ENCODE peak calls at places on chromosomes 12 and 14, in four cellular contexts. T is K562, S is SK-N-SH, P is H1. I is an unnamed sample.

GRCh38 chr12:57934804-57935203 is 6.6 kb upstream of the ATP23 start:
- DNase-seq in T (no peak), S (no peak), P (no peak), I (no peak)

GRCh38 chr14:89184952-89185351 is 232.1 kb downstream of the FOXN3 start:
- DNase-seq in T (no peak), S (no peak), P (no peak), I (no peak)

GRCh38 chr12:104578453-104578852 is 121.7 kb downstream of the CHST11 start:
- DNase-seq in T (peak; percentile 28), S (no peak), P (no peak), I (no peak)

GRCh38 chr14:80003138-80003537 is 208.2 kb downstream of the DIO2 start:
- DNase-seq in T (no peak), S (no peak), P (no peak), I (no peak)

GRCh38 chr12:72368719-72369505 is 96.7 kb downstream of the TRHDE start:
- DNase-seq in T (no peak), S (no peak), P (no peak), I (no peak)

GRCh38 chr14:86055512-86055911 is 525.6 kb downstream of the FLRT2 start:
- DNase-seq in T (no peak), S (no peak), P (no peak), I (no peak)

GRCh38 chr12:105418232-105418631 is 87.7 kb downstream of the C12orf75 start:
- DNase-seq in T (no peak), S (no peak), P (no peak), I (no peak)

GRCh38 chr12:67909091-67909531 is 80.1 kb upstream of the IFNG-AS1 start:
- DNase-seq in T (no peak), S (no peak), P (no peak), I (no peak)

GRCh38 chr12:115542656-115543055 is 734.8 kb downstream of the MED13L start:
- DNase-seq in T (no peak), S (no peak), P (no peak), I (no peak)

GRCh38 chr12:102326987-102327386 is 129.4 kb upstream of the PMCH start:
- DNase-seq in T (no peak), S (no peak), P (no peak), I (no peak)

GRCh38 chr12:52313461-52313860 is 7.7 kb downstream of the KRT83 start:
- DNase-seq in T (no peak), S (no peak), P (no peak), I (no peak)

GRCh38 chr12:30692470-30692869 is 3.2 kb downstream of the IPO8 start:
- DNase-seq in T (no peak), S (no peak), P (no peak), I (no peak)

GRCh38 chr12:131281016-131281415 is 327.3 kb downstream of the ADGRD1 start:
- DNase-seq in T (no peak), S (no peak), P (no peak), I (no peak)

GRCh38 chr12:56129210-56129691 is 1.2 kb downstream of the ESYT1 start:
- DNase-seq in T (peak; percentile 78), S (peak; percentile 78), P (no peak), I (peak; percentile 73)

GRCh38 chr14:52844262-52845060 is 53.1 kb upstream of the GNPNAT1 start:
- DNase-seq in T (no peak), S (no peak), P (no peak), I (no peak)

GRCh38 chr12:130992448-130992847 is 38.7 kb downstream of the ADGRD1 start:
- DNase-seq in T (no peak), S (no peak), P (no peak), I (no peak)

GRCh38 chr14:94129758-94130414 is 482 bp upstream of the IFI27L2 start:
- DNase-seq in T (peak; percentile 37), S (peak; percentile 59), P (no peak), I (no peak)

GRCh38 chr14:68619805-68620574 is 172.9 kb downstream of the ZFP36L1 start:
- DNase-seq in T (peak; percentile 66), S (no peak), P (no peak), I (no peak)

GRCh38 chr12:89707623-89707991 is 1.0 kb downstream of the ATP2B1 start:
- DNase-seq in T (peak; percentile 19), S (peak; percentile 60), P (no peak), I (peak; percentile 49)

GRCh38 chr14:88831285-88831684 is 6.8 kb downstream of the TTC8 start:
- DNase-seq in T (no peak), S (no peak), P (no peak), I (no peak)

GRCh38 chr12:75613981-75614380 is 102.6 kb upstream of the KRR1 start:
- DNase-seq in T (no peak), S (no peak), P (no peak), I (no peak)

GRCh38 chr12:19131020-19131431 is 1.5 kb downstream of the PLEKHA5 start:
- DNase-seq in T (no peak), S (peak; percentile 35), P (no peak), I (peak; percentile 29)

GRCh38 chr12:65699251-65699650 is 125.0 kb upstream of the HMGA2 start:
- DNase-seq in T (no peak), S (no peak), P (no peak), I (no peak)

GRCh38 chr14:58171090-58171489 is 19.1 kb upstream of the ARMH4 start:
- DNase-seq in T (peak; percentile 95), S (peak; percentile 70), P (peak; percentile 83), I (peak; percentile 92)

GRCh38 chr12:544142-544541 is 84.4 kb downstream of the B4GALNT3 start:
- DNase-seq in T (no peak), S (no peak), P (no peak), I (no peak)

GRCh38 chr12:32454075-32454474 is 54.7 kb downstream of the FGD4 start:
- DNase-seq in T (no peak), S (no peak), P (peak; percentile 27), I (no peak)

GRCh38 chr12:25458047-25458552 is 95.0 kb downstream of the LMNTD1 start:
- DNase-seq in T (no peak), S (peak; percentile 56), P (no peak), I (no peak)

DNA sequence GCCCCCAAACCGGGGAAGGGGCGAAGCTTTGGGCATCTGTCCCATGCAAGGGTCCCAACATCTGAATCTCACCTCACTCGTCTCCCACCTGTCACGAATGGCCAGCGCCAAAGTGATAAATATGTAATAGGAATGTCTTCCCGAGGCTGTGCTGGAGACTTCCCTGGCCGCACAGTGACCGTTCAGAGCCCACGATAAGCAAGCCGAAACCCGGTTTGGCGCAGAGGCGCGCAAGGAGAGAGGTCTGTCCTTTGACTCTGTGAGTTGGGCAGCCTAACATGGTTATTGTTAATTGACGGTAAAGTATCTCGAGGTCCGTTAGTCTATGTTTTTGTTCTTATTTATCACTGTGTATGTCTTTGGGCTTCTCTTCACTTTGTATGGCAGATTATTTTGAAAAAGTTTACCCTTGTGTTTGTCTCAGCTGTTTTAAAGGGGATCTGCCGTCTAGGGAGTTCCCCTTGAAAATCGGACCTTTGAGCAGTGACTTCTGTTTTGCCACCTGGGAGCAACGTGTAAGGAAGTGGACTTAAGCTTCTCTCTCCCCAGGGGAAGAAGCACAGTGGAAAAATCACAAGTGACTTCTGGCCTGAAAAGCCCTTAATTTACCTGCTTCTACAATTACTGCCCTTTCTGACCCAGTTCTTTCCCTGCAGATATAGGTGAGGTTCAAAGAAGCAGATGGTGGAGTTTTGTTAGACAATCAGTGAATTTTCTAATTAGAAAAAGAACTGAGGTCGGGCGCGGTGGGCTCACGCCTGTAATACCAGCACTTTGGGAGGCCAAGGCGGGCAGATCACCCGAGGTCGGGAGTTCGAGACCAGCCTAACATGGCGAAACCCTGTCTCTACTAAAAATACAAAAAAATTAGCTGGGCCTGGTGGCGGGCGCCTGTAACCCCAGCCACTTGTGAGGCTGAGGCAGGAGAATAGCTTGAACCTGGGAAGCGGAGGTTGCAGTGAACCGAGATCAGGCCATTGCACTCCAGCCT is 1.1 kb upstream of the TM9SF1 start:
- DNase-seq in T (no peak), S (no peak), P (no peak), I (peak; percentile 21)
- TF ChIP-seq TEAD4 in T (no peak), S (no peak), P (no peak), I (no peak)

DNA sequence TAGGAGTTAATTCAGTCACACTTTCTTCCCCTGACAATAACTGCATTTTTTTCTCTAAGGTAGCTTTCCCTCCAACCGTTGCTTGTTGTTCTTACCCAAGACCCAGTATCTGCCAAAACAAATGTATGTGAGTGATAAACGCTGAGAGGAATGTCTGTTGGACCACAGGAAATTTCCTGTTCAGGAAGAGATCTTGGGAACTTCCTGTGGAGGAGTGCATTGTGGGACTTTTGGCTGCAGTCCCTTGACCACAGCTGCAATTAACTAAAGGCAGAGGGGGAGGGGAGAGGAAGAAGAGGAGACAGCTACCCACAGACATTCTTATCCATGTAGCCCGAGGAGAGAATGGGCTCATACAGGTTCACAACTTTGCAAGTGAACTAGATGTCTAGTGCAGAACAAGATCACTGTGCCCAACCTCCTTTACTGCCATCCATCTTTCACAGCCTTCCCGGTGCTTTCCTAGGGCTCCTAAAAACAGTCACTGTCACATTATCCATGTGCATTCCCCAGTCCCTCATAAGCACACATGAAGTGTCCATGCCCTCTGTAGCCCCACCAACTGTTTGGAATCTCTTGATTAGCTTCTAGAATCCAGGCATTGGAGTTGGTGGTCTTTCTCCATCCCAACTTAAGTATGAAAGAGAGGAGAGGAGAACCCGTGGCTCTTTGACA is 149.5 kb downstream of the ETV6 start:
- DNase-seq in T (peak; percentile 19), S (no peak), P (no peak), I (no peak)
- TF ChIP-seq TEAD4 in T (no peak), S (peak; percentile 35), P (no peak), I (no peak)

GRCh38 chr12:78645956-78646355 is 218.6 kb upstream of the SYT1 start:
- DNase-seq in T (no peak), S (no peak), P (no peak), I (no peak)
- TF ChIP-seq TEAD4 in T (no peak), S (no peak), P (no peak), I (no peak)

GRCh38 chr12:7154042-7154441 is 23.9 kb downstream of the CLSTN3 start:
- DNase-seq in T (no peak), S (no peak), P (no peak), I (no peak)

GRCh38 chr12:7150356-7150755 is 20.2 kb downstream of the CLSTN3 start:
- DNase-seq in T (no peak), S (no peak), P (no peak), I (no peak)

GRCh38 chr12:7152818-7153217 is 22.6 kb downstream of the CLSTN3 start:
- DNase-seq in T (no peak), S (no peak), P (no peak), I (no peak)

GRCh38 chr12:7151532-7151931 is 21.4 kb downstream of the CLSTN3 start:
- DNase-seq in T (no peak), S (no peak), P (no peak), I (no peak)

GRCh38 chr12:7150841-7151240 is 20.7 kb downstream of the CLSTN3 start:
- DNase-seq in T (no peak), S (no peak), P (no peak), I (no peak)
- TF ChIP-seq TEAD4 in T (no peak), S (no peak), P (no peak), I (no peak)

DNA sequence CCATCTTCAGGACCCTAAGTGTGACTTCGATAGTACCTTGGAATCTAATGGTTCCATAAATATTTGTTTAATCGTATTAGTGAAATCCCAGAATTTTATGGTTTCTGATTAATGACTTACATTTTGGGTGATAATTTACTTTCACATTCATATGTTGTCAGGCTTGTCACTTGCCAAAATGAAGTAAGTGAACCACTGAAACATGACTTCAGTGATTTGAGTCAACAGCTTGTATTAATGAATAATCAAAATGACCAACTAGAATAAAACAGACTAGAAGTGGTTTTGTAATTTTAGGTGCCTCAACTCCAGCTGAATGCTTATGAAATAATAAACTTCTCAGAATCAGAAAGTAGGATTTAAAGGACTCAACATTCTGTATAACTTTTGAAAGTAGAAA is 517.1 kb downstream of the PRKD1 start:
- DNase-seq in T (no peak), S (no peak), P (no peak), I (no peak)
- TF ChIP-seq TEAD4 in T (no peak), S (no peak), P (no peak), I (no peak)